ENCODE peak calls at places on chromosomes 16 and 17, in six cellular contexts. One of them, this sample, is unnamed.
A peak's percentile ranks its signal among the peaks of the same experiment; 100 is the strongest.

GRCh38 chr17:38748329-38749221 is at the start of gene PCGF2:
- DNase-seq in CD8-positive, alpha-beta T cell: no peak
- DNase-seq in heart left ventricle: peak; percentile 91
- DNase-seq in small intestine: peak; percentile 79
- DNase-seq in kidney: peak; percentile 97
- DNase-seq in HAP-1: peak; percentile 91
- DNase-seq in this sample: peak; percentile 94

GRCh38 chr16:69003500-69003899 is 102.0 kb upstream of the HAS3 start:
- DNase-seq in CD8-positive, alpha-beta T cell: no peak
- DNase-seq in small intestine: no peak
- DNase-seq in heart left ventricle: no peak
- DNase-seq in kidney: no peak
- DNase-seq in HAP-1: no peak
- DNase-seq in this sample: no peak

GRCh38 chr16:89325861-89326471 is 108.5 kb downstream of the ZNF778 start:
- DNase-seq in small intestine: peak; percentile 77
- DNase-seq in HAP-1: peak; percentile 20
- DNase-seq in CD8-positive, alpha-beta T cell: no peak
- DNase-seq in kidney: peak; percentile 65
- DNase-seq in heart left ventricle: no peak
- DNase-seq in this sample: peak; percentile 49

GRCh38 chr16:72845322-72846020 is 202.5 kb downstream of the ZFHX3 start:
- DNase-seq in CD8-positive, alpha-beta T cell: no peak
- DNase-seq in kidney: no peak
- DNase-seq in heart left ventricle: no peak
- DNase-seq in HAP-1: no peak
- DNase-seq in small intestine: no peak
- DNase-seq in this sample: no peak

GRCh38 chr16:81627024-81627423 is 152.1 kb upstream of the PLCG2 start:
- DNase-seq in small intestine: no peak
- DNase-seq in kidney: no peak
- DNase-seq in heart left ventricle: no peak
- DNase-seq in HAP-1: no peak
- DNase-seq in CD8-positive, alpha-beta T cell: no peak
- DNase-seq in this sample: no peak

GRCh38 chr17:45430738-45431530 is 1.7 kb downstream of the ARHGAP27 start:
- DNase-seq in heart left ventricle: no peak
- DNase-seq in HAP-1: no peak
- DNase-seq in CD8-positive, alpha-beta T cell: no peak
- DNase-seq in small intestine: peak; percentile 75
- DNase-seq in kidney: peak; percentile 87
- DNase-seq in this sample: peak; percentile 56

GRCh38 chr16:25073849-25074248 is 37.7 kb upstream of the LCMT1 start:
- DNase-seq in CD8-positive, alpha-beta T cell: no peak
- DNase-seq in kidney: no peak
- DNase-seq in HAP-1: no peak
- DNase-seq in heart left ventricle: no peak
- DNase-seq in small intestine: no peak
- DNase-seq in this sample: no peak

GRCh38 chr16:89478576-89479221 is 11.7 kb downstream of the ANKRD11 start:
- DNase-seq in small intestine: no peak
- DNase-seq in HAP-1: no peak
- DNase-seq in kidney: no peak
- DNase-seq in heart left ventricle: no peak
- DNase-seq in CD8-positive, alpha-beta T cell: no peak
- DNase-seq in this sample: no peak

GRCh38 chr17:55295411-55296170 is 30.8 kb downstream of the HLF start:
- DNase-seq in heart left ventricle: no peak
- DNase-seq in CD8-positive, alpha-beta T cell: peak; percentile 47
- DNase-seq in HAP-1: peak; percentile 53
- DNase-seq in small intestine: peak; percentile 75
- DNase-seq in kidney: no peak
- DNase-seq in this sample: no peak

GRCh38 chr17:77303620-77304019 is 162.9 kb downstream of the SEC14L1 start:
- DNase-seq in small intestine: no peak
- DNase-seq in CD8-positive, alpha-beta T cell: no peak
- DNase-seq in kidney: no peak
- DNase-seq in HAP-1: no peak
- DNase-seq in heart left ventricle: no peak
- DNase-seq in this sample: no peak

GRCh38 chr17:61002316-61002736 is 324.7 kb downstream of the BCAS3 start:
- DNase-seq in kidney: no peak
- DNase-seq in small intestine: peak; percentile 35
- DNase-seq in HAP-1: peak; percentile 54
- DNase-seq in CD8-positive, alpha-beta T cell: no peak
- DNase-seq in heart left ventricle: no peak
- DNase-seq in this sample: no peak

GRCh38 chr16:67016681-67017450 is 12.1 kb upstream of the CBFB start:
- DNase-seq in CD8-positive, alpha-beta T cell: no peak
- DNase-seq in HAP-1: no peak
- DNase-seq in heart left ventricle: no peak
- DNase-seq in kidney: no peak
- DNase-seq in small intestine: no peak
- DNase-seq in this sample: peak; percentile 34

GRCh38 chr16:88472637-88473205 is 19.6 kb downstream of the ZFPM1 start:
- DNase-seq in heart left ventricle: no peak
- DNase-seq in small intestine: no peak
- DNase-seq in CD8-positive, alpha-beta T cell: no peak
- DNase-seq in HAP-1: no peak
- DNase-seq in kidney: no peak
- DNase-seq in this sample: no peak

GRCh38 chr17:29038511-29039300 is 4.2 kb upstream of the PIPOX start:
- DNase-seq in kidney: no peak
- DNase-seq in HAP-1: peak; percentile 33
- DNase-seq in CD8-positive, alpha-beta T cell: no peak
- DNase-seq in small intestine: no peak
- DNase-seq in heart left ventricle: no peak
- DNase-seq in this sample: no peak

GRCh38 chr17:67950945-67951344 is 45.3 kb downstream of the C17orf58 start:
- DNase-seq in heart left ventricle: no peak
- DNase-seq in CD8-positive, alpha-beta T cell: no peak
- DNase-seq in small intestine: no peak
- DNase-seq in HAP-1: no peak
- DNase-seq in kidney: no peak
- DNase-seq in this sample: no peak
- H3K36me3 ChIP-seq in heart left ventricle: peaks cover 95% of the 10 kb centered on the region
- H3K36me3 ChIP-seq in CD8-positive, alpha-beta T cell: peaks cover 33% of the 10 kb centered on the region
- H3K36me3 ChIP-seq in small intestine: peaks cover 24% of the 10 kb centered on the region
- H3K36me3 ChIP-seq in HAP-1: peaks cover 59% of the 10 kb centered on the region
- H3K36me3 ChIP-seq in kidney: peaks cover 13% of the 10 kb centered on the region
- H3K36me3 ChIP-seq in this sample: peaks cover 68% of the 10 kb centered on the region

DNA sequence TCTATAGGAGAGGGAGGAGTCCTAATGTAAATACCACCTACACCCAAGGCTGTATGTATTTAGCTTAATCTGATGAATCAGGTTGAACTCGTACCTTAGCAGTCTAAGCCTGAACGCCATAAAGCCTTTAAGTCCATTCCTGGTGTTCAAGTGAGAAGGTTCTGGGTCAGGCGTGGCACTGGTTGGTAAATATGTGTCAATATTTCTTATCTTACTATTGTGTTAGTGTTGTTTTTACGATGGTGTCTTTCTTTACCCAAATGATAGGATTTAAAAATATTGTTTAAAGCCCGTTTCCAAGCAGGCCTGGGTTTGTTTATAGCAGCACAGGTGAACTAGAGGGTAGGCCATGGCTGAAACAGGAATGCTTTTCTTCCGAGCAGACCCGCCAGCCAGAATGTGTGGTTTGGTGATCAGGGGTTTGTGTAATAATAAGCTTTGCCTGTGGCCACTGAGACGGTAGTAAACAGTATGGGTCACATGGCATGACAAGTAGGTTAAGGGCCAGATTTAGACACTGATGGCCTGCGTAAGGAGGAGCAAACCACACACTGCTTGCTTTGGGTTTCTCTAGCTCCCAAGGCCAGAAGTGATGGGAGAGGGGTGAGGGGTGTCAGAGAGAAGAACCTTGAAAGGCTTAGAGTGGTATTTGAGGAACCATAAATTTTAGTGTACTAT is 3.3 kb downstream of the TMEM94 start:
- DNase-seq in HAP-1: peak; percentile 3
- DNase-seq in heart left ventricle: peak; percentile 14
- DNase-seq in kidney: no peak
- DNase-seq in CD8-positive, alpha-beta T cell: no peak
- DNase-seq in small intestine: peak; percentile 83
- DNase-seq in this sample: no peak
- H3K4me3 ChIP-seq in HAP-1: no peak overlapping the region
- H3K4me3 ChIP-seq in heart left ventricle: peak overlapping the region; percentile 3
- H3K4me3 ChIP-seq in kidney: no peak overlapping the region
- H3K4me3 ChIP-seq in CD8-positive, alpha-beta T cell: no peak overlapping the region
- H3K4me3 ChIP-seq in small intestine: no peak overlapping the region
- H3K4me3 ChIP-seq in this sample: no peak overlapping the region

DNA sequence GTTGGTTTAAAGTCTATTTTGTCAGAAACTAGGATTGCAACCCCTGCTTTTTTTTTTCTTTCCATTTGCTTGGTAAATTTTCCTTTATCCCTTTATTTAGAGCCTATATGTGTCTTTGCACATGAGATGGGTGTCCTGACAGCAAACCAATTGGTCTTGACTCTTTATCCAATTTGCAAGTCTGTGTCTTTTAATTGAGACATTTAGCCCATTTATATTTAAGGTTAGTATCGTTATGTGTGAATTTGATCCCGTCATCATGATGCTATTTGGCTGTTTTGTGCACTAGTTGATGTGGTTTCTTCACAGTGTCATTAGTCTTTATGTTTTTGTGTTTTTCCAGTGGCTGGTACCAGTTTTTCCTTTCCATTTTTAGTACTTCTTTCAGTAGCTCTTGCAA is 127.7 kb upstream of the ZNF267 start:
- DNase-seq in CD8-positive, alpha-beta T cell: no peak
- DNase-seq in kidney: no peak
- DNase-seq in heart left ventricle: no peak
- DNase-seq in small intestine: no peak
- DNase-seq in HAP-1: no peak
- DNase-seq in this sample: no peak
- H3K9me3 ChIP-seq in CD8-positive, alpha-beta T cell: peaks cover 33% of the 10 kb centered on the region
- H3K9me3 ChIP-seq in kidney: peaks cover 42% of the 10 kb centered on the region
- H3K9me3 ChIP-seq in heart left ventricle: peaks cover 50% of the 10 kb centered on the region
- H3K9me3 ChIP-seq in small intestine: peaks cover 3% of the 10 kb centered on the region
- H3K9me3 ChIP-seq in HAP-1: peaks cover 8% of the 10 kb centered on the region
- H3K9me3 ChIP-seq in this sample: peaks cover 12% of the 10 kb centered on the region

GRCh38 chr17:6648181-6648580 is 3.2 kb downstream of the MED31 start:
- DNase-seq in small intestine: peak; percentile 40
- DNase-seq in HAP-1: no peak
- DNase-seq in heart left ventricle: no peak
- DNase-seq in CD8-positive, alpha-beta T cell: no peak
- DNase-seq in kidney: no peak
- DNase-seq in this sample: no peak
- H3K36me3 ChIP-seq in small intestine: peaks cover 3% of the 10 kb centered on the region
- H3K36me3 ChIP-seq in HAP-1: peaks cover 40% of the 10 kb centered on the region
- H3K36me3 ChIP-seq in heart left ventricle: peaks cover 66% of the 10 kb centered on the region
- H3K36me3 ChIP-seq in CD8-positive, alpha-beta T cell: peaks cover 22% of the 10 kb centered on the region
- H3K36me3 ChIP-seq in kidney: peaks cover 16% of the 10 kb centered on the region
- H3K36me3 ChIP-seq in this sample: peaks cover 69% of the 10 kb centered on the region

GRCh38 chr17:57979076-57979475 is 9.0 kb downstream of the VEZF1 start:
- DNase-seq in kidney: no peak
- DNase-seq in small intestine: no peak
- DNase-seq in HAP-1: no peak
- DNase-seq in heart left ventricle: no peak
- DNase-seq in CD8-positive, alpha-beta T cell: no peak
- DNase-seq in this sample: no peak

GRCh38 chr17:57972151-57972550 is 15.9 kb downstream of the VEZF1 start:
- DNase-seq in kidney: no peak
- DNase-seq in small intestine: no peak
- DNase-seq in heart left ventricle: no peak
- DNase-seq in HAP-1: no peak
- DNase-seq in CD8-positive, alpha-beta T cell: no peak
- DNase-seq in this sample: no peak

GRCh38 chr17:57971572-57971971 is 16.4 kb upstream of the CUEDC1 start:
- DNase-seq in CD8-positive, alpha-beta T cell: no peak
- DNase-seq in heart left ventricle: no peak
- DNase-seq in HAP-1: no peak
- DNase-seq in kidney: no peak
- DNase-seq in small intestine: no peak
- DNase-seq in this sample: no peak

GRCh38 chr17:57976594-57976993 is 11.5 kb downstream of the VEZF1 start:
- DNase-seq in CD8-positive, alpha-beta T cell: no peak
- DNase-seq in kidney: no peak
- DNase-seq in HAP-1: no peak
- DNase-seq in heart left ventricle: no peak
- DNase-seq in small intestine: no peak
- DNase-seq in this sample: no peak

GRCh38 chr17:57975044-57975443 is 13.0 kb downstream of the VEZF1 start:
- DNase-seq in kidney: no peak
- DNase-seq in heart left ventricle: no peak
- DNase-seq in HAP-1: no peak
- DNase-seq in CD8-positive, alpha-beta T cell: no peak
- DNase-seq in small intestine: no peak
- DNase-seq in this sample: no peak
- H3K4me3 ChIP-seq in kidney: no peak overlapping the region
- H3K4me3 ChIP-seq in heart left ventricle: no peak overlapping the region
- H3K4me3 ChIP-seq in HAP-1: no peak overlapping the region
- H3K4me3 ChIP-seq in CD8-positive, alpha-beta T cell: no peak overlapping the region
- H3K4me3 ChIP-seq in small intestine: no peak overlapping the region
- H3K4me3 ChIP-seq in this sample: no peak overlapping the region

DNA sequence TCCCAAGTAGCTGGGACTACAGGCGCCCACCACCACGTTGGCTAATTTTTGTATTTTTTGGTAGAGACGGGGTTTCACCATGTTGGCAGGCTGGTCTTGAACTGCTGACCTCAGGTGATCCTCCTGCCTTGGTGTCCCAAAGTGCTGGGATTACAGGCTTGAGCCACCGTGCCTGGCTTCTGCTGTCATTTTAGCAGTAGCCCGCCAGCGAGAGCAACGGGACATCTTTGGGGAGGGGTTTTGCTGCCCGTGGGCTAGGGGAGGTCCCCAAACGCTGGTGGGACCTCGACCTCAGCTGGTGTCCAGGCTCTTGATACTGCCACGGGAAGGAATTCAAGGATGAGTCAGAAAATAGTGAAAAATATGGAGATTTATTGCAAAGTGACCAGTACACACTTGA is 108.1 kb upstream of the CACNG5 start:
- DNase-seq in heart left ventricle: no peak
- DNase-seq in small intestine: no peak
- DNase-seq in CD8-positive, alpha-beta T cell: no peak
- DNase-seq in kidney: no peak
- DNase-seq in HAP-1: no peak
- DNase-seq in this sample: no peak
- H3K9me3 ChIP-seq in heart left ventricle: no peaks in the 10 kb centered on the region
- H3K9me3 ChIP-seq in small intestine: no peaks in the 10 kb centered on the region
- H3K9me3 ChIP-seq in CD8-positive, alpha-beta T cell: no peaks in the 10 kb centered on the region
- H3K9me3 ChIP-seq in kidney: no peaks in the 10 kb centered on the region
- H3K9me3 ChIP-seq in HAP-1: no peaks in the 10 kb centered on the region
- H3K9me3 ChIP-seq in this sample: no peaks in the 10 kb centered on the region

GRCh38 chr16:57430955-57431354 is 16.2 kb downstream of the CIAPIN1 start:
- DNase-seq in HAP-1: no peak
- DNase-seq in small intestine: no peak
- DNase-seq in CD8-positive, alpha-beta T cell: no peak
- DNase-seq in kidney: no peak
- DNase-seq in heart left ventricle: no peak
- DNase-seq in this sample: no peak
- H3K36me3 ChIP-seq in HAP-1: peaks cover 78% of the 10 kb centered on the region
- H3K36me3 ChIP-seq in small intestine: peaks cover 28% of the 10 kb centered on the region
- H3K36me3 ChIP-seq in CD8-positive, alpha-beta T cell: peaks cover 37% of the 10 kb centered on the region
- H3K36me3 ChIP-seq in kidney: peaks cover 49% of the 10 kb centered on the region
- H3K36me3 ChIP-seq in heart left ventricle: peaks cover 90% of the 10 kb centered on the region
- H3K36me3 ChIP-seq in this sample: peaks cover 81% of the 10 kb centered on the region

GRCh38 chr17:81037026-81037782 is 2.3 kb downstream of the BAIAP2 start:
- DNase-seq in heart left ventricle: peak; percentile 86
- DNase-seq in kidney: peak; percentile 91
- DNase-seq in small intestine: peak; percentile 25
- DNase-seq in HAP-1: no peak
- DNase-seq in CD8-positive, alpha-beta T cell: no peak
- DNase-seq in this sample: no peak
- H3K4me3 ChIP-seq in heart left ventricle: no peak overlapping the region
- H3K4me3 ChIP-seq in kidney: peak overlapping the region; percentile 82
- H3K4me3 ChIP-seq in small intestine: no peak overlapping the region
- H3K4me3 ChIP-seq in HAP-1: no peak overlapping the region
- H3K4me3 ChIP-seq in CD8-positive, alpha-beta T cell: no peak overlapping the region
- H3K4me3 ChIP-seq in this sample: peak overlapping the region; percentile 88

This sample was measured in RWPE2.